ENCODE peak calls at places on chromosome 19, in six cellular contexts. D is upper lobe of right lung, B is cardiac fibroblast, E is B cell, H is lung, G is stomach. K is an unnamed sample.

GRCh38 chr19:10643166-10643967 is 10.8 kb upstream of the ILF3 start:
- DNase-seq in D (no peak), B (no peak), E (no peak), H (no peak), G (no peak), K (no peak)

GRCh38 chr19:47210689-47211316 is 20.2 kb downstream of the BBC3 start:
- DNase-seq in D (peak), B (peak), E (peak), H (peak), G (peak), K (peak)

GRCh38 chr19:11479470-11480080 is 1.3 kb downstream of the ELAVL3 start:
- DNase-seq in D (no peak), B (no peak), E (peak), H (no peak), G (no peak), K (no peak)

GRCh38 chr19:5138606-5139594 is 170.0 kb downstream of the KDM4B start:
- DNase-seq in D (no peak), B (peak), E (peak), H (peak), G (peak), K (peak)

GRCh38 chr19:19606021-19606420 is 12.5 kb downstream of the PBX4 start:
- DNase-seq in D (no peak), B (no peak), E (no peak), H (no peak), G (peak), K (no peak)

GRCh38 chr19:47363758-47364529 is 14.8 kb downstream of the DHX34 start:
- DNase-seq in D (no peak), B (peak), E (no peak), H (no peak), G (no peak), K (no peak)

GRCh38 chr19:10501971-10502523 is 1.1 kb downstream of the KEAP1 start:
- DNase-seq in D (peak), B (no peak), E (no peak), H (peak), G (peak), K (peak)

GRCh38 chr19:12156254-12157058 is at the start of gene ZNF625:
- DNase-seq in D (peak), B (peak), E (peak), H (peak), G (peak), K (peak)

GRCh38 chr19:9165256-9165655 is 13.5 kb upstream of the OR7D2 start:
- DNase-seq in D (no peak), B (peak), E (no peak), H (no peak), G (no peak), K (no peak)

DNA sequence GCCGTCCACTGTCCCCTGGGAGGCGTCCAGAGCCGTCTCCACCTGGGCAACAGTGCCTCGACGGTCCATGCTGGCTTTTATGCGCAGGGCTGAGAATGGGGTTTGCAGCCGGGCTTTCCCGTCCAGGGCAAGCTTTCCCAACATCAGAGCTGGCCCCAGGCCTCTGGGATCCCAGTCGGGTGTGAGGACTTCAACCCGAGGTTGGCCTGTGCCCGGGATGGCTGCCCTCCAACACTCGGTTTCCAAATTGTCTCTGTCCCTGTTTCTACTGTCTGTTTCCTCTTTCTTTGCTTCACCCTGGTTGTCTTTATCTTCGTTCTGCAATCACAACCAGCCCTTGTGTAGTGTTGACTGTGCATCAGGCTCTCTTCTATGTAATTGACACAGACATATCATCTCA is at the start of gene IFNL4:
- DNase-seq in D (no peak), B (no peak), E (no peak), H (no peak), G (no peak), K (no peak)
- TF ChIP-seq CTCF in D (no peak), B (no peak), E (no peak), H (no peak), G (no peak), K (no peak)

GRCh38 chr19:45140533-45140932 is 20.2 kb downstream of the NKPD1 start:
- DNase-seq in D (no peak), B (no peak), E (peak), H (no peak), G (no peak), K (no peak)
- TF ChIP-seq CTCF in D (no peak), B (no peak), E (no peak), H (no peak), G (no peak), K (no peak)

GRCh38 chr19:32464279-32464678 is 58.7 kb downstream of the DPY19L3 start:
- DNase-seq in D (no peak), B (peak), E (no peak), H (no peak), G (no peak), K (no peak)
- TF ChIP-seq CTCF in D (peak), B (peak), E (peak), H (no peak), G (no peak), K (peak)

DNA sequence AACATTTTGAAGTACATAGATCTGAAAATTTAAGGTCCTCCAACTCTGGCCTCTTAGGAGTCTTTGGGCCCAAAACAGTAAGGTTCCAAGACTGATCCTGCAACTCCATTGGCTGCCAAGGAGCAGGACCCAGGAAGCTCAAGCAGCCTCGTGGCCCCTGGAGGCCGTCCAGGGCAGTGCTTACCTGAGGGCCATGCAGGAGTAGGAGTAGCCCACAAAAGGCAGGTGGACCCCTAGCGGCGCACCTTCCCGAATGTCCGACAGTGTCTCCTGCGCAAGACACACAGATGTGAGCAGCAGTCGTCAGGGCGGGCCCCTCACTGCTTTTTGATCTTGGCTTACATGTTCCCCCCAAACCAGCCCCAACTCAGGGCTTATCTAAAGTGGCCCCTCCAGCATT is 5.7 kb upstream of the SIX5 start:
- DNase-seq in D (no peak), B (no peak), E (no peak), H (no peak), G (no peak), K (no peak)
- TF ChIP-seq CTCF in D (no peak), B (no peak), E (no peak), H (no peak), G (no peak), K (no peak)

K was measured in GM06990.